ENCODE peak calls at places on chromosomes 7 and 10, in seven cellular contexts. Y, H, A, G, O, F and W are unnamed samples.

GRCh38 chr10:79446451-79447020 is 1.1 kb upstream of the ZCCHC24 start:
- DNase-seq in Y (peak), H (no peak), G (no peak), O (peak), F (peak), A (peak), W (no peak)

GRCh38 chr7:22205631-22206030 is 151.3 kb downstream of the RAPGEF5 start:
- DNase-seq in Y (no peak), G (no peak), O (no peak), H (no peak), A (no peak), F (no peak), W (no peak)

GRCh38 chr10:29321656-29322055 is 32.8 kb downstream of the LYZL1 start:
- DNase-seq in H (no peak), G (no peak), Y (no peak), O (no peak), A (no peak), F (no peak), W (no peak)

GRCh38 chr7:1470901-1471300 is 11.6 kb upstream of the MICALL2 start:
- DNase-seq in O (no peak), H (no peak), Y (no peak), G (no peak), F (no peak), A (no peak), W (no peak)

GRCh38 chr7:101814996-101815825 is 2.2 kb upstream of the CUX1 start:
- DNase-seq in H (no peak), G (no peak), A (peak), Y (peak), F (peak), O (peak), W (no peak)

GRCh38 chr10:2477154-2477553 is 590.2 kb upstream of the PFKP start:
- DNase-seq in A (no peak), O (no peak), Y (no peak), G (no peak), F (no peak), H (peak), W (peak)

GRCh38 chr7:43590862-43591550 is 8.1 kb downstream of the STK17A start:
- DNase-seq in F (no peak), O (no peak), H (no peak), G (no peak), A (no peak), Y (no peak), W (no peak)

GRCh38 chr10:1451362-1451888 is 285.9 kb downstream of the ADARB2 start:
- DNase-seq in Y (no peak), F (no peak), A (no peak), O (no peak), G (no peak), H (no peak), W (no peak)

GRCh38 chr7:150322114-150322832 is 882 bp upstream of the LRRC61 start:
- DNase-seq in A (no peak), H (no peak), F (no peak), G (peak), O (peak), Y (no peak), W (no peak)

GRCh38 chr7:2522780-2523433 is 3.3 kb downstream of the LFNG start:
- DNase-seq in G (no peak), O (peak), H (no peak), F (peak), Y (no peak), A (peak), W (no peak)

GRCh38 chr7:159027091-159027802 is 117.4 kb downstream of the VIPR2 start:
- DNase-seq in Y (no peak), A (no peak), O (no peak), F (no peak), H (no peak), G (no peak), W (no peak)